ENCODE peak calls at places on chromosomes 7 and 10, in eight cellular contexts. Z is fibroblast of mammary gland, D is astrocyte of the spinal cord, H is PC-3, E is colonic mucosa, N is heart left ventricle, K is tibial artery, W is pancreas. A is an unnamed sample.

GRCh38 chr10:45201271-45201670 is 114.1 kb downstream of the OR13A1 start:
- DNase-seq in Z (no peak), D (no peak), H (no peak), E (no peak), N (no peak), K (no peak), W (no peak), A (no peak)

GRCh38 chr7:117808273-117808868 is 64.9 kb downstream of the CTTNBP2 start:
- DNase-seq in Z (peak), D (peak), H (no peak), E (no peak), N (peak), K (peak), W (peak), A (peak)

GRCh38 chr10:125141150-125141859 is 19.1 kb downstream of the CTBP2 start:
- DNase-seq in Z (no peak), D (no peak), H (no peak), E (no peak), N (no peak), K (no peak), W (no peak), A (no peak)

GRCh38 chr10:33703897-33704825 is 369.7 kb upstream of the NRP1 start:
- DNase-seq in Z (peak), D (peak), H (peak), E (no peak), N (no peak), K (no peak), W (no peak), A (peak)

GRCh38 chr10:15472431-15473400 is 101.6 kb upstream of the FAM171A1 start:
- DNase-seq in Z (peak), D (peak), H (peak), E (no peak), N (no peak), K (no peak), W (no peak), A (no peak)

GRCh38 chr10:119207713-119208552 is 562 bp downstream of the GRK5 start:
- DNase-seq in Z (peak), D (peak), H (peak), E (peak), N (peak), K (peak), W (peak), A (peak)

GRCh38 chr10:11685787-11686218 is 56.4 kb upstream of the ECHDC3 start:
- DNase-seq in Z (peak), D (peak), H (peak), E (peak), N (peak), K (peak), W (peak), A (peak)

GRCh38 chr10:44937201-44938005 is 22.2 kb upstream of the RASSF4 start:
- DNase-seq in Z (peak), D (no peak), H (no peak), E (no peak), N (peak), K (no peak), W (no peak), A (no peak)

GRCh38 chr7:55177589-55178261 is 158.9 kb downstream of the EGFR start:
- DNase-seq in Z (no peak), D (peak), H (no peak), E (no peak), N (peak), K (no peak), W (no peak), A (no peak)

GRCh38 chr10:94403823-94404228 is 1.5 kb downstream of the TBC1D12 start:
- DNase-seq in Z (peak), D (no peak), H (no peak), E (no peak), N (no peak), K (no peak), W (no peak), A (no peak)

GRCh38 chr7:139691253-139691781 is 86.5 kb downstream of the HIPK2 start:
- DNase-seq in Z (peak), D (peak), H (no peak), E (peak), N (peak), K (peak), W (peak), A (no peak)

GRCh38 chr10:11154333-11154732 is 136.7 kb downstream of the CELF2 start:
- DNase-seq in Z (no peak), D (no peak), H (no peak), E (no peak), N (no peak), K (no peak), W (no peak), A (no peak)

GRCh38 chr7:11505471-11505870 is 326.5 kb downstream of the THSD7A start:
- DNase-seq in Z (no peak), D (no peak), H (no peak), E (no peak), N (no peak), K (no peak), W (no peak), A (no peak)

GRCh38 chr10:124091646-124092269 is 1.6 kb downstream of the CHST15 start:
- DNase-seq in Z (no peak), D (peak), H (no peak), E (no peak), N (peak), K (peak), W (no peak), A (peak)

GRCh38 chr7:30659312-30659711 is 22.9 kb downstream of the CRHR2 start:
- DNase-seq in Z (peak), D (no peak), H (no peak), E (no peak), N (no peak), K (peak), W (no peak), A (no peak)

GRCh38 chr10:8331387-8331786 is 276.9 kb downstream of the GATA3 start:
- DNase-seq in Z (no peak), D (no peak), H (no peak), E (no peak), N (no peak), K (no peak), W (no peak), A (no peak)

GRCh38 chr7:74544706-74545469 is 91.2 kb downstream of the GTF2IRD1 start:
- DNase-seq in Z (peak), D (peak), H (peak), E (peak), N (no peak), K (no peak), W (peak), A (peak)

GRCh38 chr10:70348228-70348850 is 34.1 kb downstream of the LRRC20 start:
- DNase-seq in Z (peak), D (peak), H (peak), E (peak), N (no peak), K (no peak), W (peak), A (peak)

GRCh38 chr10:44347609-44348400 is 37.1 kb downstream of the CXCL12 start:
- DNase-seq in Z (no peak), D (no peak), H (no peak), E (no peak), N (no peak), K (no peak), W (no peak), A (no peak)

GRCh38 chr10:78316451-78316931 is 282.8 kb downstream of the RPS24 start:
- DNase-seq in Z (peak), D (no peak), H (peak), E (peak), N (no peak), K (no peak), W (no peak), A (no peak)

GRCh38 chr10:59126277-59126676 is 50.2 kb upstream of the PHYHIPL start:
- DNase-seq in Z (no peak), D (no peak), H (no peak), E (no peak), N (no peak), K (no peak), W (no peak), A (no peak)

GRCh38 chr7:92461027-92462003 is 14.0 kb downstream of the GATAD1 start:
- DNase-seq in Z (peak), D (peak), H (peak), E (peak), N (no peak), K (no peak), W (peak), A (peak)

GRCh38 chr10:14397069-14397468 is 66.3 kb upstream of the FRMD4A start:
- DNase-seq in Z (peak), D (peak), H (peak), E (peak), N (peak), K (peak), W (no peak), A (peak)

GRCh38 chr10:112361951-112362770 is 11.8 kb upstream of the ACSL5 start:
- DNase-seq in Z (peak), D (peak), H (peak), E (peak), N (peak), K (peak), W (no peak), A (peak)

GRCh38 chr10:102523250-102524029 is 19.7 kb downstream of the SUFU start:
- DNase-seq in Z (peak), D (peak), H (no peak), E (no peak), N (peak), K (peak), W (no peak), A (no peak)

GRCh38 chr7:5703572-5704533 is 77.6 kb downstream of the RNF216 start:
- DNase-seq in Z (no peak), D (no peak), H (no peak), E (no peak), N (no peak), K (no peak), W (no peak), A (no peak)

GRCh38 chr7:87032604-87033003 is 26.9 kb downstream of the ELAPOR2 start:
- DNase-seq in Z (no peak), D (no peak), H (no peak), E (no peak), N (no peak), K (no peak), W (no peak), A (no peak)

GRCh38 chr10:48683893-48684292 is 780 bp upstream of the WDFY4 start:
- DNase-seq in Z (no peak), D (no peak), H (no peak), E (no peak), N (no peak), K (no peak), W (no peak), A (no peak)

GRCh38 chr7:151483700-151483960 is 36.1 kb downstream of the RHEB start:
- DNase-seq in Z (no peak), D (no peak), H (no peak), E (no peak), N (no peak), K (no peak), W (no peak), A (no peak)

GRCh38 chr10:43262902-43263466 is 3.9 kb downstream of the RASGEF1A start:
- DNase-seq in Z (no peak), D (no peak), H (no peak), E (no peak), N (no peak), K (no peak), W (no peak), A (no peak)

GRCh38 chr7:6590645-6591110 is 857 bp downstream of the INTS15 start:
- DNase-seq in Z (peak), D (no peak), H (no peak), E (no peak), N (no peak), K (no peak), W (no peak), A (peak)

GRCh38 chr7:93890464-93891068 is at the start of gene TFPI2:
- DNase-seq in Z (peak), D (peak), H (peak), E (peak), N (peak), K (peak), W (peak), A (peak)

GRCh38 chr10:132443605-132443997 is 46.6 kb downstream of the PWWP2B start:
- DNase-seq in Z (peak), D (peak), H (peak), E (no peak), N (no peak), K (no peak), W (peak), A (peak)

GRCh38 chr10:119489572-119490326 is 52.8 kb downstream of the RGS10 start:
- DNase-seq in Z (peak), D (peak), H (peak), E (peak), N (peak), K (no peak), W (no peak), A (peak)

GRCh38 chr10:93080350-93081046 is 6.8 kb downstream of the CYP26A1 start:
- DNase-seq in Z (peak), D (peak), H (peak), E (peak), N (peak), K (no peak), W (no peak), A (peak)

GRCh38 chr10:6140141-6140841 is 51.5 kb downstream of the RBM17 start:
- DNase-seq in Z (no peak), D (no peak), H (no peak), E (peak), N (no peak), K (no peak), W (no peak), A (no peak)

GRCh38 chr7:44561962-44562621 is 11.6 kb downstream of the DDX56 start:
- DNase-seq in Z (peak), D (no peak), H (peak), E (peak), N (no peak), K (peak), W (no peak), A (peak)

GRCh38 chr7:106177295-106177690 is 65.2 kb upstream of the SYPL1 start:
- DNase-seq in Z (no peak), D (no peak), H (no peak), E (no peak), N (no peak), K (no peak), W (no peak), A (no peak)

GRCh38 chr10:119461380-119461779 is 81.1 kb downstream of the RGS10 start:
- DNase-seq in Z (no peak), D (no peak), H (peak), E (no peak), N (no peak), K (no peak), W (no peak), A (peak)

DNA sequence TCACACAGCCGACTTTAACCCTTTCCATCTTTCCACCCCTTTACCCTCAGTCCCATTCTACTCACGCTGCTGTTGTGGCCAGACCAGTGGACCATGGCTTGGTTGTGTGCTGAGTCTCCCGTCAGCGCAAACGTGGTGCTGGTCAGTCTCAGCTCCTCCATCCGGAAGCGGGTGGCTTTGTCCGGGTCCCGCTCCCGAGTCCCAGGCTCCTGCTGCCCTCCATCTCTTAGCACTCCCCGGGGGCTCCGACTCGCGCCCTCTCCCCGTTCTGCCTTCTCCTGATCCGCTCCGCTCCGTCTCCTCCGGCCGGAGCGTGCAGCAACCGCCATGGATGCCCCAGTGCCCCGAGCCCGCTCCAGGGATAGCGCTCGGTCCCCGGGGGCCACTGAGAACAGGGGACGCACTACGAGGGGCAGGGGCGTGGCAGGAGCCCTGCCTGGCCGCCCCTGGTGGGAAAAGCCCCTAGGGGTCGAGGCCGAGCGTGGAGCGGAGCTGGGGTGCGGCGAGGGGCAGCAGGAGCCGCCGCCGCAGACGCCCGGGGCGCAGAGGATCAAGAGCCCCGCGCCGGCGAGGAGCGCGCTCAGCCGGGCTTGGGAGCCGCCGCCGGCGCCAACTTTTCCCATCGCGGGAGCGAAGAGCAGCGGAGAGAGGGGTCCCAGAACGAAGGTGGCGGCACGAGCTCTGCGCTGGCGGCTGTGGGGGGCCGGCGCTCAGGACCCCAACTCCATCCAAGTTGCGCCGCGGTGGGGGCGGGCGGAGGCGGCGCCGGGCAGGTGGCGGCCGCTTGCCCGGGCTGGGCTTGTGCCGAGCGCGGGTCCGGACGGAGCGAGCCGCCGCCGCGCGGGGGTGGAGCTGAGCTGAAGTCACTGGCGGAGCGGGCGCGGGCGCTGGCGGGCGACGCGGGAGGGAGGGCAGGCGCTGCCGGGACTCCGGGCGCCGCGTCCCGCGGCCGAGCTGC is at the start of gene SORCS1:
- DNase-seq in Z (no peak), D (no peak), H (no peak), E (peak), N (no peak), K (no peak), W (peak), A (peak)
- H3K4me3 ChIP-seq in Z (no peak), D (no peak), H (no peak), E (peak), N (peak), K (peak), W (peak), A (no peak)

DNA sequence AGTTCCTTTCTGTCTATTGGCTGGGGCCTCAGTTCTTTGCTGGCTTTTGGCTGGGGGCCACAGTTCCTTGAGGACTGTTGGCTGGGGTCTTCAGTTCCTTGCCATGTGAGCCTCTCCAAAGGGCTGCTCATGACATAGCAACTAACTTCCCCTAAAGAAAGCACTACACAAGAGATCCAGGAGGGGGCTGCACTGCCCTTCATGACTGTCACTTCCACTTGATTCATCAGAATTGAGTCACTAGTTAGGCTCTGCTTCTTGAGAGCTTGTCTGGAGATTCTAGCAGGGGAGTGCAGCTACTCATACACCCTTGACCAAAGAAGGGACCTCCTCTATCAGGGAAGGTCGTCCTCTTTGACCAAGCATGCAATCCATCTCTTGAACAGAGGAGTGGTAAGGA is 38.0 kb upstream of the MKX start:
- DNase-seq in Z (peak), D (peak), H (peak), E (no peak), N (peak), K (no peak), W (no peak), A (peak)
- TF ChIP-seq CTCF in Z (peak), D (peak), H (peak), E (no peak), N (no peak), K (peak), W (no peak), A (peak)

GRCh38 chr7:23247101-23247601 is 576 bp downstream of the GPNMB start:
- DNase-seq in Z (no peak), D (no peak), H (no peak), E (no peak), N (no peak), K (no peak), W (no peak), A (no peak)
- H3K4me3 ChIP-seq in Z (peak), D (peak), H (no peak), E (no peak), N (peak), K (peak), W (peak), A (no peak)

DNA sequence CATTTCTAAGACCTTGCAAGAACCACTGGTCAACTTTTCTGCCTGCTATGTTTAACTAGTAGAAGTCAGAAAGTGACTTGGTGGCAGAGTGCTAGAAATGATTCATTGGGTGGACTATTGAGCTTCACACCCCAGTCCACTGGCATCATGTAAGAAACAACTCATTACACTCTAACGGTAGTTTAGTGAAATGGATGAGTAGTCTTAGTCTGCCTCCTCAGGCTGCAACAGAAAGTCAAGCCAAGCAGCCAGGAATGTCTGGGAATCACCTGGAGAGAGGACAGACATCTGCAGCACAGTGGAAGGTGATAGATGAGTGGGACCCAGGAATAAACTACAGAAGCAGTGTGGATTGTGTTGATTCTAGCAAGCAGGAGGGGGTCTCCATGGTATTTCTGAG is 125.4 kb downstream of the AUTS2 start:
- DNase-seq in Z (peak), D (no peak), H (no peak), E (no peak), N (no peak), K (no peak), W (no peak), A (no peak)
- TF ChIP-seq CTCF in Z (no peak), D (no peak), H (no peak), E (no peak), N (no peak), K (no peak), W (no peak), A (no peak)

GRCh38 chr7:155532792-155533119 is 13.6 kb downstream of the CNPY1 start:
- DNase-seq in Z (no peak), D (no peak), H (no peak), E (no peak), N (no peak), K (peak), W (no peak), A (no peak)
- H3K4me3 ChIP-seq in Z (no peak), D (no peak), H (peak), E (no peak), N (peak), K (no peak), W (peak), A (no peak)

GRCh38 chr7:100413889-100414288 is 14.6 kb downstream of the ZCWPW1 start:
- DNase-seq in Z (no peak), D (no peak), H (no peak), E (no peak), N (no peak), K (no peak), W (no peak), A (no peak)

GRCh38 chr7:100419660-100420226 is 8.8 kb downstream of the ZCWPW1 start:
- DNase-seq in Z (no peak), D (no peak), H (no peak), E (no peak), N (no peak), K (no peak), W (no peak), A (no peak)

GRCh38 chr7:100423315-100423714 is 5.2 kb downstream of the ZCWPW1 start:
- DNase-seq in Z (no peak), D (no peak), H (no peak), E (no peak), N (no peak), K (no peak), W (no peak), A (no peak)

GRCh38 chr7:100415448-100415847 is 13.1 kb downstream of the ZCWPW1 start:
- DNase-seq in Z (no peak), D (no peak), H (no peak), E (no peak), N (no peak), K (no peak), W (no peak), A (no peak)

GRCh38 chr7:100418930-100419659 is 9.4 kb downstream of the ZCWPW1 start:
- DNase-seq in Z (no peak), D (no peak), H (no peak), E (no peak), N (no peak), K (no peak), W (no peak), A (no peak)
- TF ChIP-seq CTCF in Z (no peak), D (no peak), H (no peak), E (no peak), N (no peak), K (no peak), W (no peak), A (peak)

GRCh38 chr7:159121476-159121875 is 23.2 kb downstream of the VIPR2 start:
- DNase-seq in Z (no peak), D (no peak), H (no peak), E (no peak), N (no peak), K (no peak), W (no peak), A (no peak)
- H3K4me3 ChIP-seq in Z (no peak), D (no peak), H (no peak), E (no peak), N (no peak), K (no peak), W (no peak), A (no peak)

A was measured in epithelial cell of esophagus.